ENCODE peak calls at places on chromosomes 7 and 10, in seven cellular contexts. One of them, this sample, is unnamed.

GRCh38 chr7:135262623-135263320 is 29.1 kb downstream of the STRA8 start:
- DNase-seq in glutamatergic neuron: no peak
- DNase-seq in HFFc6: no peak
- DNase-seq in WTC11: no peak
- DNase-seq in psoas muscle: no peak
- DNase-seq in AG09309: no peak
- DNase-seq in mammary epithelial cell: peak
- DNase-seq in this sample: no peak

GRCh38 chr7:87875151-87876039 is 765 bp downstream of the SLC25A40 start:
- DNase-seq in glutamatergic neuron: peak
- DNase-seq in HFFc6: no peak
- DNase-seq in WTC11: no peak
- DNase-seq in psoas muscle: no peak
- DNase-seq in AG09309: no peak
- DNase-seq in mammary epithelial cell: peak
- DNase-seq in this sample: peak

GRCh38 chr7:73364006-73364728 is 36.2 kb downstream of the FKBP6 start:
- DNase-seq in glutamatergic neuron: no peak
- DNase-seq in HFFc6: no peak
- DNase-seq in WTC11: no peak
- DNase-seq in psoas muscle: no peak
- DNase-seq in AG09309: no peak
- DNase-seq in mammary epithelial cell: no peak
- DNase-seq in this sample: no peak

GRCh38 chr7:44080118-44080517 is 2.2 kb downstream of the POLM start:
- DNase-seq in glutamatergic neuron: no peak
- DNase-seq in HFFc6: no peak
- DNase-seq in WTC11: no peak
- DNase-seq in psoas muscle: no peak
- DNase-seq in AG09309: no peak
- DNase-seq in mammary epithelial cell: no peak
- DNase-seq in this sample: no peak

GRCh38 chr10:11823122-11823988 is at the start of gene PROSER2:
- DNase-seq in glutamatergic neuron: peak
- DNase-seq in HFFc6: no peak
- DNase-seq in WTC11: peak
- DNase-seq in psoas muscle: peak
- DNase-seq in AG09309: no peak
- DNase-seq in mammary epithelial cell: peak
- DNase-seq in this sample: peak

GRCh38 chr7:33805630-33806233 is 99.6 kb upstream of the BMPER start:
- DNase-seq in glutamatergic neuron: no peak
- DNase-seq in HFFc6: peak
- DNase-seq in WTC11: no peak
- DNase-seq in psoas muscle: no peak
- DNase-seq in AG09309: peak
- DNase-seq in mammary epithelial cell: peak
- DNase-seq in this sample: no peak

GRCh38 chr10:930415-931325 is 835 bp downstream of the LARP4B start:
- DNase-seq in glutamatergic neuron: peak
- DNase-seq in HFFc6: peak
- DNase-seq in WTC11: peak
- DNase-seq in psoas muscle: peak
- DNase-seq in AG09309: no peak
- DNase-seq in mammary epithelial cell: peak
- DNase-seq in this sample: peak

GRCh38 chr10:63491558-63492316 is 26.0 kb upstream of the JMJD1C start:
- DNase-seq in glutamatergic neuron: no peak
- DNase-seq in HFFc6: peak
- DNase-seq in WTC11: no peak
- DNase-seq in psoas muscle: no peak
- DNase-seq in AG09309: peak
- DNase-seq in mammary epithelial cell: peak
- DNase-seq in this sample: no peak

GRCh38 chr10:62638062-62638477 is 166.4 kb upstream of the ADO start:
- DNase-seq in glutamatergic neuron: no peak
- DNase-seq in HFFc6: no peak
- DNase-seq in WTC11: no peak
- DNase-seq in psoas muscle: no peak
- DNase-seq in AG09309: no peak
- DNase-seq in mammary epithelial cell: peak
- DNase-seq in this sample: no peak

GRCh38 chr10:63115732-63116383 is 17.3 kb upstream of the NRBF2 start:
- DNase-seq in glutamatergic neuron: no peak
- DNase-seq in HFFc6: peak
- DNase-seq in WTC11: no peak
- DNase-seq in psoas muscle: peak
- DNase-seq in AG09309: peak
- DNase-seq in mammary epithelial cell: peak
- DNase-seq in this sample: no peak

GRCh38 chr7:23380556-23380955 is 81.4 kb downstream of the MALSU1 start:
- DNase-seq in glutamatergic neuron: no peak
- DNase-seq in HFFc6: no peak
- DNase-seq in WTC11: no peak
- DNase-seq in psoas muscle: no peak
- DNase-seq in AG09309: no peak
- DNase-seq in mammary epithelial cell: no peak
- DNase-seq in this sample: no peak
- TF ChIP-seq CTCF in glutamatergic neuron: no peak
- TF ChIP-seq CTCF in HFFc6: no peak
- TF ChIP-seq CTCF in WTC11: no peak
- TF ChIP-seq CTCF in psoas muscle: no peak
- TF ChIP-seq CTCF in AG09309: no peak
- TF ChIP-seq CTCF in mammary epithelial cell: no peak
- TF ChIP-seq CTCF in this sample: no peak

GRCh38 chr7:117313582-117313981 is 9.3 kb downstream of the WNT2 start:
- DNase-seq in glutamatergic neuron: no peak
- DNase-seq in HFFc6: no peak
- DNase-seq in WTC11: no peak
- DNase-seq in psoas muscle: no peak
- DNase-seq in AG09309: no peak
- DNase-seq in mammary epithelial cell: no peak
- DNase-seq in this sample: no peak
- TF ChIP-seq CTCF in glutamatergic neuron: no peak
- TF ChIP-seq CTCF in HFFc6: no peak
- TF ChIP-seq CTCF in WTC11: no peak
- TF ChIP-seq CTCF in psoas muscle: no peak
- TF ChIP-seq CTCF in AG09309: no peak
- TF ChIP-seq CTCF in mammary epithelial cell: no peak
- TF ChIP-seq CTCF in this sample: no peak

DNA sequence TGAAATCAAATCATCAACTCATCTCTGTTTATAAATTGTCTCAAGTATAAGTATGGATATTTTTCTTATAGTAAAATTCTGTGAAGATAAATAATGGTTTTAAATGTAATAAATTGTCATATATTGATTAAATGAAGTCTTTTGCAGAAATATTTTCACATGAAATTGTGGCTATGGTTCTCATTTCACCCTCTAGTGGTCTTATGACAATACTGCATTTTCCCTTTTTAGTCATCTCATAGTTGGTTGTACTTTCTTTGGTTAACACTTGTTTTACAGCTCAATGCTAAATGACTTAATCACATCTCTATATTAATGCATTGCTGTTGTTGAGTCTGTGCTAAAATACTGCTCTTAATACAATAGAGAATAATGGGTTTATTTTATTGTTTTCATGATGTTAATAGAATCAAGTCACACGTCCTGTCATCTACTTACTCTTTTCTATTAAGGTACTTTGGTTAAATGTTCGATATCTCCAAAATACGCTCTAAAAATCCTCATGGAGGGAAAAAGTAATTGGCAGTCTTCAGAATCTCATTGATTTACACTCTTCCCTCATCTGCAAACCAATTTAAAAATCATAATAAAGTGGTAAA is 38.0 kb upstream of the CACNA2D1 start:
- DNase-seq in glutamatergic neuron: no peak
- DNase-seq in HFFc6: peak
- DNase-seq in WTC11: no peak
- DNase-seq in psoas muscle: no peak
- DNase-seq in AG09309: peak
- DNase-seq in mammary epithelial cell: peak
- DNase-seq in this sample: no peak
- TF ChIP-seq CTCF in glutamatergic neuron: peak
- TF ChIP-seq CTCF in HFFc6: peak
- TF ChIP-seq CTCF in WTC11: peak
- TF ChIP-seq CTCF in psoas muscle: peak
- TF ChIP-seq CTCF in AG09309: peak
- TF ChIP-seq CTCF in mammary epithelial cell: peak
- TF ChIP-seq CTCF in this sample: peak

DNA sequence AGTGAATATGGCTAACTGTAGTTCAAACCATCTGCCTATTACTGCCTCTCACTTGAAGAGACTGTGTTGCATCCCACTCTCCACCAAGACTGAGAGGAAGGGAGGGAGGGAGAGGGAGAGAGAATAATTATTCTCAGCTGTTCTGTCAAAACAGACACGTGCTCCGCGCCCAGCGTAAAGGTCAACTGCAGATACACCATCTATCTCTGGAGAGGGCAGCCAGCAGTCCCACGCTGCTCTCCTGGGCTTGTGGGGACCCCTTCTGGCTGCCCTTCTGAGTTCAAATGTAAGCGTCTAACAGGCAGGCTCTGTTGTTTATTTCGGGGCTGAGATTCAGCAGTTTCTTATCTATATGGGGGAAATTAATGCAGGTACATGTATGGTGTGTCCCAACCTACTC is 625.5 kb upstream of the GALNT17 start:
- DNase-seq in glutamatergic neuron: peak
- DNase-seq in HFFc6: no peak
- DNase-seq in WTC11: peak
- DNase-seq in psoas muscle: no peak
- DNase-seq in AG09309: no peak
- DNase-seq in mammary epithelial cell: no peak
- DNase-seq in this sample: peak
- TF ChIP-seq CTCF in glutamatergic neuron: no peak
- TF ChIP-seq CTCF in HFFc6: no peak
- TF ChIP-seq CTCF in WTC11: no peak
- TF ChIP-seq CTCF in psoas muscle: no peak
- TF ChIP-seq CTCF in AG09309: no peak
- TF ChIP-seq CTCF in mammary epithelial cell: peak
- TF ChIP-seq CTCF in this sample: peak

DNA sequence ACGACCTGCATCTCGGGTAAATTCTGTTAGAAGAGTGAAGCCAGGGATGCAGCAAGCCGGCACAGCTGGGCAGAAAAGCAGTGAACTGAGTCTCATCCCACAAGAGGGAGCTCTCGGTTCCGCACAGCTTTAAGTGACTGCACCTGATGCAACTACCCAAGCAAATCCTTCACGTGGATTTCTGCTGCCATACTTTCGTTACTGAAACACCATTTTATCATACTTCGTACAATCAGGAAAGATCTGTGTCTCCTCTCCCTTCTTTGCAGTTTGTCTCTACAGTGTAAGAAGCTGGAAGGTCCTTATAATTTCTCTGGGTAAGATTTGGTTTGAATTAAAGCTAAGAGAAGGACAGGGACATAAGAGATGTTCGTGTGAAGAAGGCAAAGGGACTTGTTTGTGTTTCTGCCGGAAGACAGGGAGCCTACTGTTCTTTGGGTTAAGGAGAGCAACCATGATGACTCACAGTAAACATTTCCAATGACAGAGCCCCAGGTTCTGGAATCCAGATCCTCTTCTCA is 427.0 kb downstream of the GPAM start:
- DNase-seq in glutamatergic neuron: peak
- DNase-seq in HFFc6: no peak
- DNase-seq in WTC11: peak
- DNase-seq in psoas muscle: peak
- DNase-seq in AG09309: no peak
- DNase-seq in mammary epithelial cell: peak
- DNase-seq in this sample: peak
- TF ChIP-seq CTCF in glutamatergic neuron: peak
- TF ChIP-seq CTCF in HFFc6: no peak
- TF ChIP-seq CTCF in WTC11: peak
- TF ChIP-seq CTCF in psoas muscle: peak
- TF ChIP-seq CTCF in AG09309: peak
- TF ChIP-seq CTCF in mammary epithelial cell: peak
- TF ChIP-seq CTCF in this sample: peak

DNA sequence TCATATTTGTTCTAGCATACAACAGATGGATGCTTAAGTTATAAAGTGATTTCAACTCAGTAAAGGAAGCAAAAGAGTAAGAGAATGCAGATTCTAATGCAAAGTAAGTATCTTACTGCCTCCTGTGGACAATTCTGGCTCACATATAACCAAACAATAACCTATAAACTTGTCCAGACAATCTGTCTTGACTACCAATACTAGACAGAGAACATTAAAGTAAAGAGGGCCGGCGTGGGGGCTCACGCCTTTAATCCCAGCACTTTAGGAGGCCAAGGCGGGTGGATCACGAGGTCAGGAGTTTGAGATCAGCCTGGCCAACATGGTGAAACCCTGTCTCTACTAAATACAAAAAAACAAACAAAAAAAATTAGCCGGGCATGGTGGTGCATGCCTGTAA is 329.3 kb downstream of the CACNA2D1 start:
- DNase-seq in glutamatergic neuron: no peak
- DNase-seq in HFFc6: no peak
- DNase-seq in WTC11: no peak
- DNase-seq in psoas muscle: no peak
- DNase-seq in AG09309: no peak
- DNase-seq in mammary epithelial cell: no peak
- DNase-seq in this sample: no peak
- TF ChIP-seq CTCF in glutamatergic neuron: no peak
- TF ChIP-seq CTCF in HFFc6: no peak
- TF ChIP-seq CTCF in WTC11: no peak
- TF ChIP-seq CTCF in psoas muscle: no peak
- TF ChIP-seq CTCF in AG09309: no peak
- TF ChIP-seq CTCF in mammary epithelial cell: no peak
- TF ChIP-seq CTCF in this sample: no peak

GRCh38 chr10:114115661-114116060 is 58.3 kb downstream of the CCDC186 start:
- DNase-seq in glutamatergic neuron: no peak
- DNase-seq in HFFc6: no peak
- DNase-seq in WTC11: no peak
- DNase-seq in psoas muscle: no peak
- DNase-seq in AG09309: no peak
- DNase-seq in mammary epithelial cell: no peak
- DNase-seq in this sample: no peak

GRCh38 chr10:114110174-114110972 is 63.6 kb downstream of the CCDC186 start:
- DNase-seq in glutamatergic neuron: no peak
- DNase-seq in HFFc6: peak
- DNase-seq in WTC11: no peak
- DNase-seq in psoas muscle: no peak
- DNase-seq in AG09309: no peak
- DNase-seq in mammary epithelial cell: peak
- DNase-seq in this sample: no peak
- TF ChIP-seq CTCF in glutamatergic neuron: no peak
- TF ChIP-seq CTCF in HFFc6: peak
- TF ChIP-seq CTCF in WTC11: no peak
- TF ChIP-seq CTCF in psoas muscle: no peak
- TF ChIP-seq CTCF in AG09309: peak
- TF ChIP-seq CTCF in mammary epithelial cell: peak
- TF ChIP-seq CTCF in this sample: peak

GRCh38 chr7:83366629-83367028 is 203.9 kb upstream of the PCLO start:
- DNase-seq in glutamatergic neuron: no peak
- DNase-seq in HFFc6: no peak
- DNase-seq in WTC11: no peak
- DNase-seq in psoas muscle: no peak
- DNase-seq in AG09309: no peak
- DNase-seq in mammary epithelial cell: no peak
- DNase-seq in this sample: no peak
- TF ChIP-seq CTCF in glutamatergic neuron: no peak
- TF ChIP-seq CTCF in HFFc6: peak
- TF ChIP-seq CTCF in WTC11: no peak
- TF ChIP-seq CTCF in psoas muscle: no peak
- TF ChIP-seq CTCF in AG09309: no peak
- TF ChIP-seq CTCF in mammary epithelial cell: no peak
- TF ChIP-seq CTCF in this sample: no peak